ENCODE peak calls at places on chromosomes 3 and 15, in four cellular contexts. B is HFFc6, T is GM23338, Q is WTC11. S is an unnamed sample.

GRCh38 chr3:71195492-71195891 is 388.0 kb downstream of the FOXP1 start:
- DNase-seq in B (peak; percentile 54), T (no peak), Q (no peak), S (no peak)

GRCh38 chr15:91844928-91845327 is 8.6 kb upstream of the SLCO3A1 start:
- DNase-seq in B (no peak), T (no peak), Q (no peak), S (no peak)

GRCh38 chr3:131739211-131739610 is 236.4 kb upstream of the MRPL3 start:
- DNase-seq in B (no peak), T (no peak), Q (no peak), S (no peak)

GRCh38 chr3:94066829-94067470 is 4.1 kb downstream of the NSUN3 start:
- DNase-seq in B (no peak), T (no peak), Q (no peak), S (no peak)

GRCh38 chr15:77753238-77753873 is 120.6 kb upstream of the LINGO1 start:
- DNase-seq in B (peak; percentile 1), T (peak; percentile 79), Q (peak; percentile 80), S (no peak)

GRCh38 chr15:51004103-51004536 is 90.6 kb downstream of the TNFAIP8L3 start:
- DNase-seq in B (peak; percentile 3), T (peak; percentile 70), Q (no peak), S (peak; percentile 24)

GRCh38 chr15:69881760-69882159 is 216.0 kb downstream of the TLE3 start:
- DNase-seq in B (no peak), T (no peak), Q (no peak), S (no peak)

GRCh38 chr3:25843332-25843731 is 53.4 kb downstream of the OXSM start:
- DNase-seq in B (no peak), T (no peak), Q (no peak), S (no peak)

GRCh38 chr3:148816971-148817519 is 10.6 kb upstream of the CPB1 start:
- DNase-seq in B (no peak), T (no peak), Q (no peak), S (no peak)